ENCODE peak calls at places on chromosome 13, in four cellular contexts. M is stomach, J is breast epithelium, V is suprapubic skin. I is an unnamed sample.
A peak's percentile ranks its signal among the peaks of the same experiment; 100 is the strongest.

GRCh38 chr13:54232700-54233099 is 1204.1 kb downstream of the OLFM4 start:
- DNase-seq in M (no peak), J (no peak), V (no peak), I (no peak)

GRCh38 chr13:46184277-46184699 is 2.3 kb upstream of the LCP1 start:
- DNase-seq in M (peak; percentile 38), J (no peak), V (peak; percentile 63), I (no peak)

GRCh38 chr13:111911754-111912452 is 155.0 kb upstream of the SOX1 start:
- DNase-seq in M (no peak), J (no peak), V (no peak), I (peak; percentile 83)

GRCh38 chr13:70388935-70389334 is 280.7 kb upstream of the KLHL1 start:
- DNase-seq in M (no peak), J (no peak), V (no peak), I (no peak)

GRCh38 chr13:111909501-111909900 is 157.4 kb upstream of the SOX1 start:
- DNase-seq in M (no peak), J (no peak), V (no peak), I (peak; percentile 81)

GRCh38 chr13:75305057-75305456 is 176.9 kb downstream of the TBC1D4 start:
- DNase-seq in M (no peak), J (no peak), V (no peak), I (no peak)

GRCh38 chr13:84200971-84201370 is 318.7 kb upstream of the SLITRK1 start:
- DNase-seq in M (no peak), J (no peak), V (no peak), I (no peak)

GRCh38 chr13:28337196-28338045 is 157.5 kb downstream of the FLT1 start:
- DNase-seq in M (no peak), J (no peak), V (no peak), I (no peak)

GRCh38 chr13:39527961-39528720 is 74.9 kb downstream of the LHFPL6 start:
- DNase-seq in M (no peak), J (no peak), V (no peak), I (no peak)

GRCh38 chr13:112943309-112944125 is 25.5 kb upstream of the MCF2L start:
- DNase-seq in M (peak; percentile 61), J (no peak), V (no peak), I (no peak)

GRCh38 chr13:100854091-100854490 is 179.5 kb upstream of the TMTC4 start:
- DNase-seq in M (no peak), J (no peak), V (no peak), I (no peak)

GRCh38 chr13:75961911-75962310 is 325.8 kb downstream of the LMO7 start:
- DNase-seq in M (no peak), J (no peak), V (no peak), I (no peak)

GRCh38 chr13:48400090-48400694 is 12.7 kb downstream of the LPAR6 start:
- DNase-seq in M (no peak), J (no peak), V (no peak), I (no peak)

GRCh38 chr13:44013666-44014291 is 134.1 kb downstream of the LACC1 start:
- DNase-seq in M (no peak), J (no peak), V (no peak), I (no peak)

GRCh38 chr13:89468081-89468480 is 1796.9 kb downstream of the SLITRK5 start:
- DNase-seq in M (no peak), J (no peak), V (no peak), I (no peak)

GRCh38 chr13:48891586-48891985 is 84.1 kb upstream of the FNDC3A start:
- DNase-seq in M (no peak), J (no peak), V (no peak), I (no peak)

DNA sequence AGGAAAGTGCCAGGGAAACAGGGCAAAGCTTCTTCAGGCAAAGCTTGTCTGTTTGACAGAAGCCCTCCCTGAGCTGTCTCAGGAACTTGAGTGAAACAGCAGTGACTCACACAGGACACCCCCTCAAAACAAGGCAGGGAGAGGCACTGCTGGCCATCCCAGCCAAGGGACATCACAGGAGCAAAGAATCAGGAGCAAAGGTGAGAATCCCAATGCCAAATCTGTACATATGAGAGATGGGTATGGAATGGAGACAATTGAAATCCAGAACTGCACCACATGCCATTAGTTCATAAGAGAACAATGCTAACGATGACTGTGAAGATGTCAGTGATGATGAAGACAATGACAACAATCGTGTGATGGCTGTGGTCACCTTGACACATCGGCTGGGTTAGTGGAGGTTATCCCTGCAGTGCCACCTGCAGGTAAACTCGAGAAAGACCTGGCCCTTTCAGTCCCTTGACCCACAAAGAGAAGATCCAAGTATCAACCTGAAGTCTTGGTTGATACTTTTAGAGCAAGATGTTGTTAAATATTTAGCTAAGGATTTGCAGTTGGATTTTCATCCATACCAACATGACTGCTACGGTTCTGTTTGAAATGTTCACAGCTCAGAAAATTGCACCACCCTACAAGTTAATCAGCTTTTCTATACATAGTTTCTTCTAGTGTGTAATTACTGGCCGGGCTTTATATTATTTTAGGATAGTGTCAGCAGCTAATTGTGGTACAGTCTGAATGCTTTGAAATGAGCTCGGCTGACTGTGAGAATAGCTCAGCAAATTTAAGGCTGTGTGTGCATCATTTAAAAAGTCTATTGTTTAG is 42.0 kb upstream of the IPO5 start:
- DNase-seq in M (no peak), J (no peak), V (no peak), I (no peak)
- TF ChIP-seq CTCF in M (no peak), J (no peak), V (no peak), I (peak; percentile 32)

GRCh38 chr13:31160857-31161582 is 684 bp downstream of the HSPH1 start:
- DNase-seq in M (peak; percentile 60), J (no peak), V (peak; percentile 80), I (no peak)
- H3K4me3 ChIP-seq in M (peak overlapping the region; percentile 86), J (peak overlapping the region; percentile 91), V (peak overlapping the region; percentile 78), I (peak overlapping the region; percentile 73)

DNA sequence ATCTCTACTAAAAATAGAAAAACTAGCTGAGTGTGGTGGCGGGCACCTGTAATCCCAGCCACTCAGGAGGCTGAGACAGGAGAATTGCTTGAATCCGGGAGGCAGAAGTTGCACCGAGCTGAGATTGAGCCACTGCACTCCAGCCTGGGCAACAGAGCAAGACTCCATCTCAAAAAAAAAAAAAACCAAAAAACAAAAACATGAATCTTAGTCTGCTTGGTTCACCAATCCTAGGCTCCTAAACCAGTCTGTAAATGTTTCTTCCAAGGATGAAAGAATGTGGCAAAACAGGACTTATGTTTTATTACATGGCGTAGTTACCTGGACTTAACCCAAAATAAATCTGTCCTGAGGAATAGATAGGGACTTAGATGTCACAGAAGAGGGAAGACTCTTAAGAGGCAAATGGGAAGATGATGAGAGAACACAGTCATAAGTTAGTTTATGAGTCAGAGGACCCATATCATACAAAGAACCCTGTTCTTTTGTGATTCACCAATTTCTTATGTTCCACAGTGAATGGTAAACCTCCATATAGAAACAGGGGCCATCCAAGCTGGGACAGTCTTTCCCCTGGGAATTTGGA is 6.9 kb upstream of the FBXL3 start:
- DNase-seq in M (no peak), J (no peak), V (no peak), I (no peak)
- TF ChIP-seq POLR2AphosphoS5 in M (no peak), J (no peak), V (no peak), I (no peak)

GRCh38 chr13:53206455-53206854 is 177.8 kb downstream of the OLFM4 start:
- DNase-seq in M (no peak), J (no peak), V (no peak), I (no peak)
- TF ChIP-seq CTCF in M (no peak), J (no peak), V (peak; percentile 26), I (peak; percentile 13)

DNA sequence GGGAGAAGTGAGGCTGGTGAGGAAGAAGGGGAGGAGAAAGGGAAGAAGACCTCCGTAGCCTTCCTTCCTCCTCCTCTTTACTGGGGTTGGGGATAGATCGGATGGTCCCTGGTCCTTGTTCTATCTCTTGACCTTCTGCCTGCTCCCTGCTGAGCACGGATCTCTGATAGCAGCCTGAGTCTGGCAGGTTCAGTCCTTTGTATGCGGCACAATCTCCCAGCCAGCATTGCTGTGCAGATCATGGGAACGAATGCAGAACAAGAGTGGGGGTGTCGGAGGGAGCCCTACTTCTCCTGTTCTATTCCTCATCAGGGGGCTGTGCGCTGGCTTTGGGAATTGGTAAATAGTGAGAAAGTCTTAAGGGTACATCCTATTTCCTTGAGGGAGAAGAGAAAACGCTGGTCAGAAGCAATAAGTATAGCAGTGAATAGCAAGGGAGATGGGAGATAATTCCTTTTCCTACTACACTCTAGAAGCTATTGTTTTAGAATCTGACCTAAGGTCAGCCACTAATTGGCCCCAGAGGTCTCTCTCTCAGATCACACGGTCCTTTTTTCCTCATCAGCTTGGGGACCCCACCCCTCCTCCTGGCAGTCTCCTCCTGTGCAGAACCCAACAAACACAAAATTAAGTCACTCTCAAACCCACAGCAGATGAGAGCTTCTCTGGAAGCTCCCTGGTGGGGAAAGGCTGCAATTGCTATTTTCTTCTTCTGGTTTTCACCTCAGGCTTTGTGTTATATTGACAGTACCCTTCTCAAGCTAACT is 41.0 kb downstream of the KL start:
- DNase-seq in M (no peak), J (no peak), V (no peak), I (no peak)
- H3K4me3 ChIP-seq in M (no peak overlapping the region), J (no peak overlapping the region), V (no peak overlapping the region), I (no peak overlapping the region)

DNA sequence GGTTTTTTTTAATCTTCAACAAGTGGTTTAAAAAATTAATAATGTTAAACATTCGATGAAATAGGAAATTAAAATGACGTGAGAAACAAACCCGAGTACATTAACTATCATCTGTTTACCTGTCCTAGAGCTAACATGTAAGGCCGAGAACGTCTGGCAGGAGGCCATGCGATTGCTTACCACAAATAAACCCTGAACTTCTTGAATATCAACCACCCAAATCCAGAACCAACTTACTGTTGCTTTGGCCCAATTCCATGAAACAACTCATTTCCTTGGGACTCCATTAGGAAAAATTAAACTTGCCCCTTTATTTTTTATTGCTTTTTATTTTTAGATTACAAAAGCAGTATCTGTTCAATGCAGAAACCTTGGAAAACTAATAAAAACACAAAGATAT is 228.9 kb upstream of the IRS2 start:
- DNase-seq in M (peak; percentile 71), J (no peak), V (no peak), I (no peak)
- TF ChIP-seq POLR2AphosphoS5 in M (no peak), J (no peak), V (no peak), I (no peak)

DNA sequence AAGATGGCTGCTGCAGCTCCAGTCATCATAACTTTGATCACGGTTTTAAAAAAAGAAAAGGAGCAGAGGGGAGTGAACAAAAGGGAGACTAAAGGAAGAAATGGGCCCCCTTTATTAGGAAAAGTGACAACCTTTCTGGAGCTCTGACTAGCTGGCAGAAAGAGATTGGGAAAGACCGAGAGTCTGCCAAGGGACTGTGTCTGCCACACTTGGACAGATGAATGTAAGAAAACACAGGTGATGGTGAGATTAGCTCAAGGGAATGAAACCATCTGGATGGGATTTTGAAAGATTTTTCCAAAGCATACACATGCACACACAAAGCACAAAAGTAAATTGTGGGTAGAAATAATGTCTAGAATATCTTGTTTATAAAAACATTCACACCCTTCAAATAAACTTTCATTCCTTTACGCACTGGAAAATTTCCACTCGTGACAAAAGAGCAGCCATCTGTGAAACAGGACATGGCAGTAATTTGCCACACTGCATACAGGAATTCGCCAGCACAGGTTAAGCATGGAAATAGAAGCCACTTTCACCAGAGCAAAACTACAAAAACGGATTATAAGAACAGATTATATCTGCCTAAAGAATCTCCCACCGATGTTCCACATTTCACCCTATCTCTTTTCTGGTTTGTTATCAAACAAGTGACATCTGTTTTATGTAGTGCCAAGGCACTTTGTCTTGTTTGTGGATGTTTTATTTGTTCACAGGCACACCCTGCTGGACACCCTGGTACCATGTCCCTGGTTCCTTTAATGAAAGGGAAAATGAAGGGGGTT is 819.5 kb downstream of the DIAPH3 start:
- DNase-seq in M (no peak), J (no peak), V (no peak), I (no peak)
- TF ChIP-seq CTCF in M (no peak), J (no peak), V (no peak), I (no peak)